ENCODE peak calls at places on chromosome 12, in seven cellular contexts. G, E, X, M, O, I and D are unnamed samples.

GRCh38 chr12:127342861-127343260 is 924.1 kb upstream of the TMEM132C start:
- DNase-seq in M (no peak), E (no peak), G (no peak), X (no peak), I (no peak), O (no peak), D (no peak)

GRCh38 chr12:19752712-19753111 is 313.4 kb downstream of the AEBP2 start:
- DNase-seq in E (no peak), I (no peak), M (no peak), O (no peak), G (no peak), X (no peak), D (no peak)

GRCh38 chr12:25958254-25959068 is at the start of gene RASSF8:
- DNase-seq in E (no peak), X (peak), M (peak), O (peak), G (peak), I (peak), D (peak)

GRCh38 chr12:80580254-80580653 is 127.2 kb upstream of the MYF6 start:
- DNase-seq in X (peak), G (no peak), I (no peak), O (no peak), M (no peak), E (peak), D (no peak)

GRCh38 chr12:59517522-59517921 is 78.3 kb upstream of the SLC16A7 start:
- DNase-seq in E (no peak), I (no peak), M (no peak), G (no peak), O (no peak), X (no peak), D (no peak)

GRCh38 chr12:93536766-93537515 is 35.5 kb upstream of the SOCS2 start:
- DNase-seq in E (no peak), O (peak), G (no peak), X (no peak), M (no peak), I (no peak), D (no peak)

GRCh38 chr12:16606201-16606849 is 363 bp upstream of the LMO3 start:
- DNase-seq in X (no peak), G (peak), I (peak), M (no peak), O (no peak), E (no peak), D (no peak)

GRCh38 chr12:45234134-45234865 is 18.4 kb downstream of the ANO6 start:
- DNase-seq in E (peak), G (no peak), M (peak), O (peak), X (peak), I (peak), D (no peak)

GRCh38 chr12:113239811-113240331 is 18.6 kb downstream of the TPCN1 start:
- DNase-seq in G (peak), O (no peak), E (no peak), I (no peak), X (no peak), M (no peak), D (no peak)

GRCh38 chr12:51013441-51013840 is 12.7 kb downstream of the SLC11A2 start:
- DNase-seq in E (no peak), M (no peak), I (no peak), G (no peak), O (no peak), X (no peak), D (no peak)

GRCh38 chr12:69392146-69392928 is 32.8 kb downstream of the YEATS4 start:
- DNase-seq in E (no peak), O (no peak), M (no peak), I (no peak), X (no peak), G (no peak), D (no peak)

GRCh38 chr12:77294016-77294415 is 228.6 kb upstream of the E2F7 start:
- DNase-seq in O (no peak), G (no peak), X (no peak), I (no peak), E (no peak), M (no peak), D (no peak)

GRCh38 chr12:104521731-104522130 is 65.0 kb downstream of the CHST11 start:
- DNase-seq in O (no peak), M (no peak), I (no peak), E (no peak), X (no peak), G (no peak), D (no peak)

GRCh38 chr12:3202734-3203446 is 125.7 kb downstream of the TSPAN9 start:
- DNase-seq in G (no peak), E (no peak), M (peak), O (peak), X (no peak), I (peak), D (no peak)

GRCh38 chr12:107091989-107092641 is 1.2 kb downstream of the CRY1 start:
- DNase-seq in E (peak), O (peak), I (peak), G (no peak), X (peak), M (peak), D (no peak)

DNA sequence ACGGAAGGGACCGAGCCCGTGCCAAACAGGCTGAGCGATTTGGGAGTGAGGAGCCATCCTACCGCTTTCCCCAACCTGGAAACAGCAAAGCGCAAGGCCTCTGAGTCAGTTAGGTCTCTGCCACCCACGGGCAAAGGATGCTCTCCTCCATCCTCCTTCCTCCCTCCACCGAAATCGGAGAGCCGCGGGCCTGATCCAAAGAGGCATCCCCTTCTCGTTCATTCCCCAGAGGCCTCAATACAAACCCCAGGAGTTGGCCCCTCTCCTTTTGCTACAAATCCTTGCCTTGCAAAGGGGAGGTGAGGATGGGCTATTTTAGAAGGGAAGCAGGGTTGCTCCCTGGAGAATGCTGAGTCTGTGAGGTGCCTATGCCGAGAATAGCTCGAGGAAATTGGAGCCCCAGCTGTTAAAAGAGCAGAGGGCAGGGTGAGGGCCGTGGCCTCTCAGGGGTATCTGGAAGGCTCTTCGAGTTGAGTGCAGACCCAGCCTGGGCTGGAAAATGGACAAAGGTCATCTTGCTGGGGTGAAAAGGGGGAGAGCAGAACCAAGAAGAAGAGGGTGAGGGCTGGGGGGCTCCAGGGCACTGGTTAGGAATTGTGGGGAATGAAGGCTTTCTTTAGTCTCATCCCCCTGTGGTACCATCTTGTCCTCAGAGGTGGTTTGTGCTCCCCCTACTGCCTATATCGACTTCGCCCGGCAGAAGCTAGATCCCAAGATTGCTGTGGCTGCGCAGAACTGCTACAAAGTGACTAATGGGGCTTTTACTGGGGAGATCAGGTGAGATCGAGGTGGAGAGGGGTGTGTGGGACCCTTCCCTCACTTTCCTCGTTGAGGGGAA is 1.1 kb downstream of the TPI1 start:
- DNase-seq in M (no peak), X (no peak), G (peak), O (no peak), I (peak), E (no peak), D (no peak)
- TF ChIP-seq CTCF in M (no peak), X (peak), G (no peak), O (no peak), I (peak), E (peak), D (no peak)

DNA sequence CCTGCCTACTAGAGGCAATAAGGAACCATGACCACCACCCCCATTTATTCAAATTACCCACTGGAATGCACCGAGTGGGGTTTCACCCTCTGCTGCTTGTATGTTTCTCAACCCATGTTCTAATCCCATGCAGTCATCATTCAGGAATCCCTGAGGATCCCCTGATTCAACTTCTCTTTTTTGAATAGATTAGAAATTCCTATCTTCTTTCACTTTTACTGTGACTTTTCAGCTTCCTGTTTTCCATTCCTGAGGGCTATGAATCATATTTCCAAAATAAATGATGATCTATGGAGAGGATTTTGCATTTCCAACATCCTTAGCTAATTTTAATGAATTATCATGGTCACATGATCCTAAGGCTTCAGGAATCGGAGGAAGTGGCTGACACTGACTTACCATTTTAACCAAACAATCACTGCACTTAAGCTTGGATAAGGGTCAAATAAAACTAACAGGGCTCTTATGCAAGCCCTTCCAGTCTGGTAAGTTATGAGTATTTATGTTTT is 19.4 kb upstream of the P2RX4 start:
- DNase-seq in I (peak), G (no peak), E (peak), M (no peak), O (no peak), X (peak), D (no peak)
- TF ChIP-seq CTCF in I (no peak), G (no peak), E (no peak), M (no peak), O (no peak), X (no peak), D (no peak)

GRCh38 chr12:89833337-89834252 is 125.0 kb upstream of the ATP2B1 start:
- DNase-seq in M (no peak), I (no peak), G (no peak), O (no peak), E (peak), X (no peak), D (no peak)

GRCh38 chr12:89832336-89832735 is 123.7 kb upstream of the ATP2B1 start:
- DNase-seq in M (no peak), I (no peak), X (no peak), O (no peak), E (no peak), G (no peak), D (no peak)

GRCh38 chr12:89838846-89839245 is 130.2 kb upstream of the ATP2B1 start:
- DNase-seq in G (no peak), M (no peak), X (no peak), O (no peak), I (no peak), E (no peak), D (no peak)

GRCh38 chr12:89839427-89839826 is 130.8 kb upstream of the ATP2B1 start:
- DNase-seq in M (no peak), O (no peak), E (no peak), X (no peak), G (no peak), I (no peak), D (no peak)

DNA sequence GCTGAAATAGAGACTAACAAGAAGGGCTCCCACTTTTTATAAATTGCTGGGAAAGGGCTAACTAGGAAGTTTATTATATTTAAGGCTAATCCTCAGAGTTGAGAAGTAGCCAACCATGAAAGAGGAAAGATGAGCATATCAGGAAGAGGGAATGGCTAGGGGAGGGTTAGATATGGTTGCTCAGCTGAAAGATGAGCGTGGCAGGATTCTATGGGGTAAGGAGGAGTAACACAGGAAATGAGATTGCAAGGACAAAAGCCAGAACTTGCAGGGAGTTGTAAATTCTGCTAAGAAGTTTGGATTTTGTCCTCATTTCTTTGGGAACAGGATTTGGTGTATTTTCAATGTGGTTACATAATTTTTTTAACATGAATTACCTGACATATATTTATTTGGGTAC is 127.4 kb upstream of the ATP2B1 start:
- DNase-seq in O (no peak), E (no peak), M (no peak), X (no peak), I (no peak), G (no peak), D (no peak)
- TF ChIP-seq CTCF in O (no peak), E (no peak), M (no peak), X (no peak), I (no peak), G (no peak), D (no peak)

DNA sequence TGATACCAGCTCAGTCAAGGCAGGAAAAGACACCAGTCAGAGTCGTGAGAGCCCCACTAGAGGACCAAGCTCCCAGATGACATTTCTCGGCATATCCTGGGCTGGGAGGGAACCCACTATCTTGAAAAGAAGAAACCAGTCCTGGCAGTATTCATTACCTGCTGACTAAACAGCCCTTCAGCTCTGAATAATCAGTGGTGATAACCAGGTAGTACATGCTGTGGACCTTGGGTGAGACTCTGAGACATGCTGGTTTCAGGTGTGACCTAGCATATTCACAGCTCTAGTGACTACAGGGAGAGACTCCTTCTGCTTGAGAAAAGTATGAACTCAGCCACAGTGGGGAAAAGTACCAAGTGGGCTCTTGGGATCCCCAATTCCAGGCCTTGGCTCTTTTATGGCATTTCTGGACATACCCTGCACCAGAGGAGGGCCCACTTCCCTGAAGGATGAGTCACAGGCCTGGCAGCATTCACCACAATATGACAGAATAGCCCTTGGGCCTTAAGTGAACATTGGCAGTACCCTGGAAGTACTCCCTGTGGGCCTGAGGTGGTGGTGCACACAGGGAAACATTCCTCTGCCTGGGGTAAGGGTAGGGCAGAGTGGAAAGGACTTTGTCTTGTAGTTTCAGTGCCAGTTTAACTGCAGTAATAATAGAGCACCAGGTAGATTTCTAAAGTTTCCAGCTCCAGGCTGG is 82.6 kb upstream of the SLC38A4 start:
- DNase-seq in I (no peak), G (no peak), M (no peak), O (no peak), E (no peak), X (no peak), D (no peak)
- TF ChIP-seq CTCF in I (no peak), G (no peak), M (no peak), O (no peak), E (no peak), X (no peak), D (no peak)

DNA sequence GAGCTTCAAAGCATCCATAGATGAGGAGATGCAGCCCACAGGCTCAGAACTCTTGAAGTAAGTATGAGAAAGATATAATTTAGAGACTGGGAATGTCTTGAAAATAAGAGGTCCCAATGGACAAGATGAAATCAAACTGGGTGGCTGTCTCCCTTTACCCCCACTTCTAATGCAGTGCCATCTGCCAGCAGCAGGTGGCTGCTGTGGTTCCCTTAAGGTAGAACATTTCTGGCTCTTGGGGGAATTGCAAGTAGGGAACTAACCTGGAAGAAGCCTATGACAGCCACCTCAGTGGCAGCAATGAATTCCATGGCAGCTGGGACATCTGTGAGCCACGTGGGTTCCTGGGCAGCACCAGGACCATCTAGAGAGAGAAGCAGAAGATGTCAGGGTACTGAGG is 648 bp downstream of the ERP27 start:
- DNase-seq in G (no peak), O (no peak), I (no peak), E (no peak), X (no peak), M (no peak), D (no peak)
- TF ChIP-seq CTCF in G (no peak), O (no peak), I (peak), E (peak), X (peak), M (no peak), D (peak)

DNA sequence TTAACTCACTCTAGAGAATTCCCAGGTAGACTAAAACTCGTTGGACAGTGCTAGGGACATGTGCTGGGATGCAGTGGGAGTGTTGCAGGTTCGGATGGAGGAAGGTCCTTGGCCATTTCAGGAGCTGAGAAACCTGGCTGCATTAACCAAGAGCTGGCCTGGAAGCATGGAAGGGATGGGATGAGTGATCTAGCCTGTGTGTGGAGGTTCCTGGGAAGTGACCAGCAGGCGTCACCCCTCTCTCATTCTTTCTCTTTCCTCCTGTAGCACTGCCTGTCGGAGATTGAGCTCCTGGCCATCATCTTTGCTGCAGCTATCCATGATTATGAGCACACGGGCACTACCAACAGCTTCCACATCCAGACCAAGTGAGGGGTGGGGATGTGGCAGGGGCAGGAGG is 15.6 kb downstream of the PPP1R1A start:
- DNase-seq in I (no peak), G (no peak), M (no peak), O (no peak), E (no peak), X (no peak), D (no peak)
- TF ChIP-seq CTCF in I (no peak), G (no peak), M (no peak), O (no peak), E (no peak), X (no peak), D (no peak)

GRCh38 chr12:42695490-42695995 is 106.0 kb upstream of the PRICKLE1 start:
- DNase-seq in G (no peak), I (no peak), E (no peak), X (no peak), O (no peak), M (no peak), D (no peak)
- TF ChIP-seq CTCF in G (no peak), I (no peak), E (no peak), X (no peak), O (no peak), M (no peak), D (no peak)

DNA sequence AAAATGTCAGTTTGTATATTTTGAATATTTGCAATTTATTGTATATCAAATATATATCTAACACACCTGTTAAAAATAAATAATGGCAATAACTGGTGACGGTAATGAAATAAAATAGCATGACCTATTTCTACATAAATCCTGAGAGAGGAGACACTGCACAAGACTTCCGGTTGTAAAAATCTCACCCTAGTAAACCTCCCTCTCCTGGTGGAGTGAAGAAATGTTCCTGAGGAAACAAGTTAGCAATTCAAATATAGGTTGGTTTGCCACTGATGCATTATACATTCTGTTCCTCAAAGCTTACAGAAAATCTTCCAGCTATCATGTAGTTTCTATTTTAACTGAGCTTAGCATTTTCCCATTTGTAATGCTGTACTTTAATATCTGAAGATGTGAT is 166.2 kb upstream of the SYT10 start:
- DNase-seq in M (no peak), I (peak), G (no peak), O (no peak), E (no peak), X (no peak), D (no peak)
- TF ChIP-seq CTCF in M (no peak), I (peak), G (no peak), O (peak), E (no peak), X (no peak), D (peak)